ENCODE peak calls at places on chromosome 4, in ten cellular contexts. N is iPS-NIHi11; M is activated gamma-delta T cell treated with anti-CD3 and anti-CD28 coated beads, Interleukin-2, amount 50 U/mL, for 16 hours; R is putamen; P is cardiac muscle cell; I is neural crest cell; B is astrocyte; G is adipocyte; S is globus pallidus; Y is nucleus accumbens. A is an unnamed sample.

GRCh38 chr4:2287594-2287915 is 25.6 kb upstream of the MXD4 start:
- DNase-seq in N (no peak), M (no peak), R (no peak), P (no peak), I (no peak), B (no peak), G (no peak), S (no peak), Y (no peak), A (no peak)

GRCh38 chr4:17347445-17347844 is 164.4 kb downstream of the QDPR start:
- DNase-seq in N (peak; percentile 61), M (no peak), R (no peak), P (peak; percentile 61), I (peak; percentile 14), B (no peak), G (peak; percentile 64), S (peak; percentile 26), Y (no peak), A (peak; percentile 47)

GRCh38 chr4:77418333-77418732 is 187.3 kb upstream of the CXCL13 start:
- DNase-seq in N (peak; percentile 37), M (no peak), R (no peak), P (peak; percentile 24), I (no peak), B (no peak), G (peak; percentile 9), S (peak; percentile 5), Y (no peak), A (no peak)

GRCh38 chr4:112979881-112980421 is 69.5 kb upstream of the ANK2 start:
- DNase-seq in N (no peak), M (no peak), R (no peak), P (no peak), I (no peak), B (no peak), G (no peak), S (no peak), Y (no peak), A (no peak)

GRCh38 chr4:140833280-140833679 is 77.1 kb upstream of the TBC1D9 start:
- DNase-seq in N (no peak), M (no peak), R (no peak), P (no peak), I (no peak), B (no peak), G (no peak), S (no peak), Y (no peak), A (no peak)

GRCh38 chr4:8534129-8534528 is 46.1 kb upstream of the GPR78 start:
- DNase-seq in N (peak; percentile 69), M (no peak), R (no peak), P (peak; percentile 49), I (no peak), B (peak; percentile 58), G (peak; percentile 70), S (no peak), Y (no peak), A (no peak)

GRCh38 chr4:38163216-38164006 is 203.2 kb downstream of the PTTG2 start:
- DNase-seq in N (no peak), M (no peak), R (no peak), P (no peak), I (no peak), B (peak; percentile 83), G (peak; percentile 41), S (no peak), Y (no peak), A (no peak)

GRCh38 chr4:85128246-85129204 is 162.0 kb upstream of the WDFY3 start:
- DNase-seq in N (no peak), M (no peak), R (no peak), P (no peak), I (no peak), B (no peak), G (no peak), S (no peak), Y (no peak), A (no peak)

GRCh38 chr4:26462874-26463273 is 27.4 kb downstream of the CCKAR start:
- DNase-seq in N (no peak), M (no peak), R (no peak), P (no peak), I (no peak), B (no peak), G (no peak), S (no peak), Y (no peak), A (no peak)

GRCh38 chr4:3677671-3678070 is 88.5 kb upstream of the ADRA2C start:
- DNase-seq in N (no peak), M (no peak), R (no peak), P (no peak), I (no peak), B (no peak), G (no peak), S (no peak), Y (no peak), A (no peak)

GRCh38 chr4:52199574-52200338 is 148.7 kb downstream of the SPATA18 start:
- DNase-seq in N (no peak), M (no peak), R (no peak), P (peak; percentile 65), I (no peak), B (peak; percentile 1), G (peak; percentile 72), S (no peak), Y (no peak), A (no peak)

GRCh38 chr4:74098628-74098995 is 383 bp downstream of the CXCL2 start:
- DNase-seq in N (no peak), M (no peak), R (no peak), P (peak; percentile 44), I (peak; percentile 9), B (no peak), G (no peak), S (no peak), Y (no peak), A (no peak)

GRCh38 chr4:85050736-85051135 is 84.2 kb upstream of the WDFY3 start:
- DNase-seq in N (no peak), M (no peak), R (no peak), P (no peak), I (no peak), B (no peak), G (no peak), S (no peak), Y (no peak), A (no peak)

GRCh38 chr4:2243682-2244380 is 1.9 kb upstream of the HAUS3 start:
- DNase-seq in N (no peak), M (no peak), R (peak; percentile 50), P (peak; percentile 65), I (peak; percentile 41), B (no peak), G (peak; percentile 36), S (peak; percentile 67), Y (no peak), A (peak; percentile 79)

GRCh38 chr4:5956285-5957021 is 61.8 kb downstream of the C4orf50 start:
- DNase-seq in N (peak; percentile 66), M (no peak), R (no peak), P (no peak), I (peak; percentile 31), B (no peak), G (no peak), S (no peak), Y (no peak), A (peak; percentile 5)

GRCh38 chr4:15786743-15787142 is 8.6 kb downstream of the CD38 start:
- DNase-seq in N (no peak), M (no peak), R (no peak), P (no peak), I (no peak), B (no peak), G (no peak), S (no peak), Y (no peak), A (no peak)

GRCh38 chr4:18021470-18021719 is 160 bp downstream of the LCORL start:
- DNase-seq in N (no peak), M (no peak), R (no peak), P (no peak), I (no peak), B (no peak), G (no peak), S (no peak), Y (no peak), A (no peak)

GRCh38 chr4:125801924-125802323 is 487.2 kb downstream of the FAT4 start:
- DNase-seq in N (no peak), M (no peak), R (no peak), P (no peak), I (no peak), B (no peak), G (no peak), S (no peak), Y (no peak), A (no peak)

GRCh38 chr4:109972786-109973528 is 60.3 kb downstream of the EGF start:
- DNase-seq in N (peak; percentile 12), M (no peak), R (no peak), P (no peak), I (no peak), B (no peak), G (no peak), S (no peak), Y (no peak), A (no peak)

GRCh38 chr4:120071192-120071795 is 4.6 kb upstream of the MAD2L1 start:
- DNase-seq in N (no peak), M (peak; percentile 7), R (peak; percentile 65), P (peak; percentile 82), I (peak; percentile 32), B (peak; percentile 38), G (peak; percentile 90), S (peak; percentile 68), Y (no peak), A (peak; percentile 86)

GRCh38 chr4:103365285-103365684 is 167.1 kb upstream of the CENPE start:
- DNase-seq in N (no peak), M (no peak), R (no peak), P (no peak), I (no peak), B (no peak), G (no peak), S (no peak), Y (no peak), A (no peak)

GRCh38 chr4:41507292-41507933 is 30.5 kb upstream of the LIMCH1 start:
- DNase-seq in N (no peak), M (no peak), R (no peak), P (peak; percentile 53), I (no peak), B (peak; percentile 61), G (peak; percentile 17), S (no peak), Y (no peak), A (no peak)

GRCh38 chr4:154018659-154019058 is 229.8 kb upstream of the SFRP2 start:
- DNase-seq in N (peak; percentile 53), M (no peak), R (no peak), P (no peak), I (peak; percentile 33), B (no peak), G (no peak), S (no peak), Y (no peak), A (no peak)

GRCh38 chr4:85741921-85742591 is 267.1 kb downstream of the ARHGAP24 start:
- DNase-seq in N (no peak), M (no peak), R (peak; percentile 88), P (no peak), I (no peak), B (no peak), G (no peak), S (peak; percentile 86), Y (peak; percentile 57), A (peak; percentile 84)